ENCODE peak calls at places on chromosomes 6 and 20, in six cellular contexts. C, P, K, D, T and E are unnamed samples.
A peak's percentile ranks its signal among the peaks of the same experiment; 100 is the strongest.

GRCh38 chr6:143078468-143079324 is 18.0 kb downstream of the AIG1 start:
- DNase-seq in C (no peak), P (no peak), K (no peak), D (no peak), T (no peak), E (no peak)

GRCh38 chr20:49460916-49461315 is 21.6 kb downstream of the KCNB1 start:
- DNase-seq in C (no peak), P (no peak), K (peak; percentile 46), D (no peak), T (no peak), E (no peak)

GRCh38 chr6:7088076-7088742 is 19.6 kb upstream of the RREB1 start:
- DNase-seq in C (no peak), P (no peak), K (no peak), D (no peak), T (no peak), E (no peak)

GRCh38 chr6:81863123-81863522 is 110.6 kb upstream of the TENT5A start:
- DNase-seq in C (no peak), P (no peak), K (no peak), D (no peak), T (no peak), E (no peak)

GRCh38 chr20:49661560-49662329 is 51.9 kb downstream of the B4GALT5 start:
- DNase-seq in C (no peak), P (no peak), K (no peak), D (no peak), T (no peak), E (no peak)

GRCh38 chr6:1910621-1911407 is 301.1 kb downstream of the FOXC1 start:
- DNase-seq in C (no peak), P (no peak), K (no peak), D (no peak), T (no peak), E (no peak)

GRCh38 chr6:74607934-74608333 is 597.9 kb downstream of the COL12A1 start:
- DNase-seq in C (no peak), P (no peak), K (no peak), D (no peak), T (no peak), E (no peak)

GRCh38 chr6:1817033-1817761 is 207.5 kb downstream of the FOXC1 start:
- DNase-seq in C (no peak), P (no peak), K (no peak), D (no peak), T (no peak), E (no peak)

GRCh38 chr6:152117156-152118129 is 310.0 kb downstream of the ESR1 start:
- DNase-seq in C (no peak), P (no peak), K (no peak), D (no peak), T (no peak), E (no peak)

GRCh38 chr6:13355969-13356368 is 27.6 kb upstream of the TBC1D7 start:
- DNase-seq in C (no peak), P (peak; percentile 44), K (no peak), D (no peak), T (no peak), E (no peak)

GRCh38 chr20:58722877-58723627 is 30.5 kb downstream of the NPEPL1 start:
- DNase-seq in C (no peak), P (no peak), K (no peak), D (no peak), T (no peak), E (no peak)